ENCODE peak calls at places on chromosome 18, in five cellular contexts. One of them, this sample, is unnamed.

GRCh38 chr18:78979058-78979680 is 449 bp upstream of the SALL3 start:
- DNase-seq in SJCRH30: no peak
- DNase-seq in upper lobe of right lung: no peak
- DNase-seq in RWPE2: peak; percentile 42
- DNase-seq in pancreas: no peak
- DNase-seq in this sample: no peak

GRCh38 chr18:73153271-73153670 is 285.5 kb upstream of the NETO1 start:
- DNase-seq in SJCRH30: no peak
- DNase-seq in upper lobe of right lung: no peak
- DNase-seq in RWPE2: no peak
- DNase-seq in pancreas: no peak
- DNase-seq in this sample: no peak

GRCh38 chr18:51137051-51137729 is 60.3 kb downstream of the MEX3C start:
- DNase-seq in SJCRH30: no peak
- DNase-seq in upper lobe of right lung: no peak
- DNase-seq in RWPE2: no peak
- DNase-seq in pancreas: no peak
- DNase-seq in this sample: no peak

GRCh38 chr18:10705786-10706185 is 180.0 kb downstream of the NAPG start:
- DNase-seq in SJCRH30: no peak
- DNase-seq in upper lobe of right lung: no peak
- DNase-seq in RWPE2: no peak
- DNase-seq in pancreas: no peak
- DNase-seq in this sample: no peak

GRCh38 chr18:8721716-8722115 is 16.4 kb downstream of the MTCL1 start:
- DNase-seq in SJCRH30: no peak
- DNase-seq in upper lobe of right lung: no peak
- DNase-seq in RWPE2: peak; percentile 73
- DNase-seq in pancreas: no peak
- DNase-seq in this sample: no peak

GRCh38 chr18:67794512-67794911 is 278.0 kb upstream of the DSEL start:
- DNase-seq in SJCRH30: no peak
- DNase-seq in upper lobe of right lung: no peak
- DNase-seq in RWPE2: no peak
- DNase-seq in pancreas: no peak
- DNase-seq in this sample: no peak

GRCh38 chr18:48091869-48092497 is 161.5 kb upstream of the SMAD2 start:
- DNase-seq in SJCRH30: no peak
- DNase-seq in upper lobe of right lung: no peak
- DNase-seq in RWPE2: no peak
- DNase-seq in pancreas: no peak
- DNase-seq in this sample: no peak

GRCh38 chr18:74994502-74995403 is 214.2 kb downstream of the PTGR3 start:
- DNase-seq in SJCRH30: no peak
- DNase-seq in upper lobe of right lung: no peak
- DNase-seq in RWPE2: no peak
- DNase-seq in pancreas: no peak
- DNase-seq in this sample: no peak

GRCh38 chr18:12741351-12741750 is 38.5 kb downstream of the PSMG2 start:
- DNase-seq in SJCRH30: no peak
- DNase-seq in upper lobe of right lung: no peak
- DNase-seq in RWPE2: peak; percentile 74
- DNase-seq in pancreas: no peak
- DNase-seq in this sample: peak; percentile 93

GRCh38 chr18:75141734-75142133 is 67.2 kb downstream of the PTGR3 start:
- DNase-seq in SJCRH30: no peak
- DNase-seq in upper lobe of right lung: no peak
- DNase-seq in RWPE2: no peak
- DNase-seq in pancreas: no peak
- DNase-seq in this sample: no peak

GRCh38 chr18:28034567-28034966 is 142.4 kb downstream of the CDH2 start:
- DNase-seq in SJCRH30: no peak
- DNase-seq in upper lobe of right lung: no peak
- DNase-seq in RWPE2: no peak
- DNase-seq in pancreas: no peak
- DNase-seq in this sample: no peak

GRCh38 chr18:48860276-48861180 is 90.2 kb downstream of the SMAD7 start:
- DNase-seq in SJCRH30: no peak
- DNase-seq in upper lobe of right lung: no peak
- DNase-seq in RWPE2: peak; percentile 36
- DNase-seq in pancreas: no peak
- DNase-seq in this sample: no peak

GRCh38 chr18:50125456-50125855 is 69.5 kb downstream of the MYO5B start:
- DNase-seq in SJCRH30: no peak
- DNase-seq in upper lobe of right lung: no peak
- DNase-seq in RWPE2: no peak
- DNase-seq in pancreas: no peak
- DNase-seq in this sample: no peak

GRCh38 chr18:75507636-75508035 is 80.1 kb upstream of the SMIM21 start:
- DNase-seq in SJCRH30: no peak
- DNase-seq in upper lobe of right lung: no peak
- DNase-seq in RWPE2: no peak
- DNase-seq in pancreas: no peak
- DNase-seq in this sample: no peak

GRCh38 chr18:70322928-70323327 is 34.1 kb downstream of the SOCS6 start:
- DNase-seq in SJCRH30: no peak
- DNase-seq in upper lobe of right lung: no peak
- DNase-seq in RWPE2: no peak
- DNase-seq in pancreas: no peak
- DNase-seq in this sample: no peak

GRCh38 chr18:29028560-29028959 is 851.6 kb upstream of the CDH2 start:
- DNase-seq in SJCRH30: no peak
- DNase-seq in upper lobe of right lung: no peak
- DNase-seq in RWPE2: no peak
- DNase-seq in pancreas: no peak
- DNase-seq in this sample: no peak

GRCh38 chr18:79503406-79503805 is 107.7 kb downstream of the NFATC1 start:
- DNase-seq in SJCRH30: no peak
- DNase-seq in upper lobe of right lung: peak; percentile 55
- DNase-seq in RWPE2: peak; percentile 14
- DNase-seq in pancreas: no peak
- DNase-seq in this sample: no peak

GRCh38 chr18:13394794-13395193 is 176.2 kb downstream of the LDLRAD4 start:
- DNase-seq in SJCRH30: no peak
- DNase-seq in upper lobe of right lung: no peak
- DNase-seq in RWPE2: no peak
- DNase-seq in pancreas: no peak
- DNase-seq in this sample: no peak

GRCh38 chr18:59915606-59916005 is 15.8 kb downstream of the PMAIP1 start:
- DNase-seq in SJCRH30: no peak
- DNase-seq in upper lobe of right lung: no peak
- DNase-seq in RWPE2: no peak
- DNase-seq in pancreas: no peak
- DNase-seq in this sample: no peak

GRCh38 chr18:75238100-75238499 is 27.5 kb downstream of the TSHZ1 start:
- DNase-seq in SJCRH30: no peak
- DNase-seq in upper lobe of right lung: no peak
- DNase-seq in RWPE2: no peak
- DNase-seq in pancreas: no peak
- DNase-seq in this sample: no peak

GRCh38 chr18:42510540-42510939 is 555.5 kb downstream of the PIK3C3 start:
- DNase-seq in SJCRH30: no peak
- DNase-seq in upper lobe of right lung: no peak
- DNase-seq in RWPE2: no peak
- DNase-seq in pancreas: no peak
- DNase-seq in this sample: no peak

GRCh38 chr18:44737623-44738022 is 56.9 kb downstream of the SETBP1 start:
- DNase-seq in SJCRH30: no peak
- DNase-seq in upper lobe of right lung: no peak
- DNase-seq in RWPE2: no peak
- DNase-seq in pancreas: no peak
- DNase-seq in this sample: no peak
- H3K27ac ChIP-seq in SJCRH30: no peak overlapping the region
- H3K27ac ChIP-seq in upper lobe of right lung: no peak overlapping the region
- H3K27ac ChIP-seq in RWPE2: no peak overlapping the region
- H3K27ac ChIP-seq in pancreas: no peak overlapping the region
- H3K27ac ChIP-seq in this sample: no peak overlapping the region

GRCh38 chr18:54263904-54264336 is 5.4 kb upstream of the POLI start:
- DNase-seq in SJCRH30: no peak
- DNase-seq in upper lobe of right lung: no peak
- DNase-seq in RWPE2: no peak
- DNase-seq in pancreas: no peak
- DNase-seq in this sample: no peak

GRCh38 chr18:54267688-54268087 is 1.6 kb upstream of the POLI start:
- DNase-seq in SJCRH30: no peak
- DNase-seq in upper lobe of right lung: no peak
- DNase-seq in RWPE2: no peak
- DNase-seq in pancreas: no peak
- DNase-seq in this sample: no peak

GRCh38 chr18:54260376-54261072 is 8.8 kb upstream of the POLI start:
- DNase-seq in SJCRH30: no peak
- DNase-seq in upper lobe of right lung: no peak
- DNase-seq in RWPE2: no peak
- DNase-seq in pancreas: no peak
- DNase-seq in this sample: peak; percentile 67

GRCh38 chr18:54257015-54257414 is 12.3 kb upstream of the POLI start:
- DNase-seq in SJCRH30: no peak
- DNase-seq in upper lobe of right lung: no peak
- DNase-seq in RWPE2: no peak
- DNase-seq in pancreas: no peak
- DNase-seq in this sample: no peak

DNA sequence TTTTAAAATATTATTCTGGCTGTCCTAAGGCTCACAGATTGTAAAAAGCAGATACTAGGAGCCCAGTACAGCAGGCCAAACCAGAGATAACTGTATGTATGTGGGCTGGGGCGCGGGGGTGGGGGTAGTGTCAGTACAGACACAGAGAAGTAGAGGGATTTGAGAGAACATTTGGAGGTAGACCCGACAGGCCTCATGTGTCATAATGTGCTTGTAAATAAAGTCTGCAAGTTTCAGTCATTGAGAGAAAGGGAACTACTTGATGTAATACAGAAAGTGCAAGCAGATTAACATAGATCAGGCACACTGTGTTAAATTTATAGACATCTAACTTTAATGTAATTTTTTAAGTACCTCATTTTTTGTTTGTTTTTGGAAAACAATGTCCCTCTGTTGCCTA is 7.4 kb upstream of the POLI start:
- DNase-seq in SJCRH30: no peak
- DNase-seq in upper lobe of right lung: peak; percentile 83
- DNase-seq in RWPE2: no peak
- DNase-seq in pancreas: no peak
- DNase-seq in this sample: no peak
- H3K27ac ChIP-seq in SJCRH30: no peak overlapping the region
- H3K27ac ChIP-seq in upper lobe of right lung: peak overlapping the region; percentile 1
- H3K27ac ChIP-seq in RWPE2: no peak overlapping the region
- H3K27ac ChIP-seq in pancreas: no peak overlapping the region
- H3K27ac ChIP-seq in this sample: no peak overlapping the region

DNA sequence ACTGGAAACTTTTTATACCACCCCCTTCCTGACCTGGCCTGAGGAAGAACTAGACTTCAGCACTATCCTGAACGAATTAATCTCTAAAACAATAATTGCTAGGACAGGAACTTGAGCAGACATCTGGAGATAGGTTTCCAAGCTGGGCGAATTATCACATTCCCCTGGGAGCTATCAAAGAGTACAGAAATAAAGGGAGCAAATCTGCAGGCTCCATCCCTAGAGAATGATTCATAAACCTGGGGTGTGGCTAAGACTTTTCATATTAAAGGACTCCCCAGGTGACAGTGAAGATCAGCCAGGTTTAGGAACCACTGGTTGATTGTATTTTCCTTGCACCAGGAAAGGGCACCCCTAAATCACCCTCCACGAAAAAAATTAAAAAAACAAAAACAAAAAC is 105.6 kb upstream of the NOL4 start:
- DNase-seq in SJCRH30: no peak
- DNase-seq in upper lobe of right lung: no peak
- DNase-seq in RWPE2: no peak
- DNase-seq in pancreas: no peak
- DNase-seq in this sample: no peak
- H3K27ac ChIP-seq in SJCRH30: no peak overlapping the region
- H3K27ac ChIP-seq in upper lobe of right lung: no peak overlapping the region
- H3K27ac ChIP-seq in RWPE2: no peak overlapping the region
- H3K27ac ChIP-seq in pancreas: no peak overlapping the region
- H3K27ac ChIP-seq in this sample: no peak overlapping the region

GRCh38 chr18:76928179-76928868 is 106.0 kb downstream of the ZNF236 start:
- DNase-seq in SJCRH30: no peak
- DNase-seq in upper lobe of right lung: no peak
- DNase-seq in RWPE2: no peak
- DNase-seq in pancreas: no peak
- DNase-seq in this sample: no peak
- H3K27ac ChIP-seq in SJCRH30: no peak overlapping the region
- H3K27ac ChIP-seq in upper lobe of right lung: no peak overlapping the region
- H3K27ac ChIP-seq in RWPE2: no peak overlapping the region
- H3K27ac ChIP-seq in pancreas: no peak overlapping the region
- H3K27ac ChIP-seq in this sample: no peak overlapping the region

DNA sequence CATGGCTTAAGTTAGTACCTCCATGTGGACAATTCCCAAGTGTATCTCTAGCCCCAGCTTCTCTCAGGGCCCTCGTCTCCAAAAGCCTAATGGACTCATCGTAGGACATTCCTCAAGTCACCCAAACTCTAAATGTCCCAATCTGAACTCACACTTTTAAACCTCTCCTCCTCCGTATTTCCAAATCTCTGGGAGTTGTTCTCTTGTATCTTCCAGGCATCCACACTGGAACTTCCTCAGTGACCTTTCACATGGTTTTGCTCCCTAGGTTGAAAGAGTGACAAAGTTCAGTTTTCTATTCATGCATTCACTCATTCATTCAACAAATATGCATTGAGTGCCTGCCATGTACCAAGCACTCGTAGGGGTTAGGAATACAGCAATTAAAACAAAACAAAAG is 220.2 kb downstream of the ALPK2 start:
- DNase-seq in SJCRH30: no peak
- DNase-seq in upper lobe of right lung: no peak
- DNase-seq in RWPE2: no peak
- DNase-seq in pancreas: no peak
- DNase-seq in this sample: no peak
- H3K27ac ChIP-seq in SJCRH30: no peak overlapping the region
- H3K27ac ChIP-seq in upper lobe of right lung: no peak overlapping the region
- H3K27ac ChIP-seq in RWPE2: no peak overlapping the region
- H3K27ac ChIP-seq in pancreas: no peak overlapping the region
- H3K27ac ChIP-seq in this sample: no peak overlapping the region

DNA sequence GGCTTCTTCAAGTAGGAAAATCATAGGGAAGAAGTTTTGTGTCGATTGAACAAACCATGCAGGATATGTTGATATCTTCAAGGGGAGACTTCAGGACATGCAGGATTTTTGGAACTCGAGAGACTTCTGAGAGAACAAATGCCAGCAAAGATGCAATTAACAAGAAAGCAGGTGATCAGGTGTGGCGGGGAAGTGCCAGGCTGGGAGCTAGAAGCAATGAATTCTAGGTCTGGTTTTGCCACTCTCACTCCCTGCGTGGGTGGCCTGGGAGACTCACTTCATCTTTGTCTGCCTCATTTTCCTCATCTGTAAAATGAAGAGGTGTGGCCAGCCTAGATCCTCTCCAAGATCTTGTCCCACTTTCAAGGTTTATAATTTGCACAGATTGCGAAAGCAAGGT is 3.1 kb downstream of the SERPINB5 start:
- DNase-seq in SJCRH30: no peak
- DNase-seq in upper lobe of right lung: no peak
- DNase-seq in RWPE2: no peak
- DNase-seq in pancreas: no peak
- DNase-seq in this sample: no peak
- H3K27ac ChIP-seq in SJCRH30: no peak overlapping the region
- H3K27ac ChIP-seq in upper lobe of right lung: no peak overlapping the region
- H3K27ac ChIP-seq in RWPE2: peak overlapping the region; percentile 96
- H3K27ac ChIP-seq in pancreas: no peak overlapping the region
- H3K27ac ChIP-seq in this sample: peak overlapping the region; percentile 98